ENCODE peak calls at places on chromosomes 11 and 22, in eight cellular contexts. N is posterior vena cava, G is left ventricle myocardium superior, W is NCI-H1092, D is Right ventricle myocardium superior, U is OCI-LY7, V is HuH-7, H is choroid plexus epithelial cell. M is an unnamed sample.

GRCh38 chr11:116835791-116836647 is 1.4 kb downstream of the APOA1 start:
- DNase-seq in N (peak), G (peak), W (peak), D (peak), U (peak), V (peak), H (peak), M (peak)

GRCh38 chr11:114448749-114449484 is 9.7 kb downstream of the REXO2 start:
- DNase-seq in N (no peak), G (no peak), W (no peak), D (no peak), U (no peak), V (no peak), H (no peak), M (no peak)

GRCh38 chr11:69524991-69525411 is 43.5 kb downstream of the LINC01488 start:
- DNase-seq in N (peak), G (no peak), W (no peak), D (no peak), U (no peak), V (no peak), H (no peak), M (no peak)

GRCh38 chr11:15875934-15876333 is 480.4 kb downstream of the SOX6 start:
- DNase-seq in N (no peak), G (no peak), W (no peak), D (no peak), U (no peak), V (no peak), H (no peak), M (no peak)

GRCh38 chr22:46758867-46759290 is 3.6 kb upstream of the TBC1D22A start:
- DNase-seq in N (peak), G (peak), W (no peak), D (no peak), U (peak), V (peak), H (peak), M (no peak)

GRCh38 chr11:4523666-4524065 is 21.3 kb upstream of the OR52M1 start:
- DNase-seq in N (no peak), G (no peak), W (no peak), D (no peak), U (no peak), V (no peak), H (no peak), M (no peak)

GRCh38 chr11:83895516-83895915 is 609.3 kb upstream of the CCDC90B start:
- DNase-seq in N (no peak), G (no peak), W (no peak), D (no peak), U (no peak), V (no peak), H (peak), M (no peak)

GRCh38 chr22:44396727-44397722 is 84.3 kb upstream of the SHISAL1 start:
- DNase-seq in N (peak), G (no peak), W (no peak), D (no peak), U (no peak), V (no peak), H (no peak), M (no peak)

GRCh38 chr11:104365676-104366075 is 201.7 kb upstream of the PDGFD start:
- DNase-seq in N (no peak), G (no peak), W (no peak), D (no peak), U (no peak), V (no peak), H (no peak), M (no peak)

GRCh38 chr11:64449381-64450167 is 90.6 kb downstream of the RPS6KA4 start:
- DNase-seq in N (peak), G (peak), W (peak), D (peak), U (peak), V (peak), H (peak), M (peak)

GRCh38 chr11:47501095-47501494 is 51.8 kb downstream of the CELF1 start:
- DNase-seq in N (no peak), G (no peak), W (no peak), D (no peak), U (no peak), V (no peak), H (no peak), M (no peak)

GRCh38 chr11:121391914-121392313 is 60.2 kb upstream of the SORL1 start:
- DNase-seq in N (peak), G (no peak), W (no peak), D (no peak), U (no peak), V (no peak), H (no peak), M (no peak)

GRCh38 chr11:69201048-69201365 is 45.3 kb downstream of the SMIM38 start:
- DNase-seq in N (peak), G (no peak), W (no peak), D (no peak), U (no peak), V (no peak), H (no peak), M (no peak)

GRCh38 chr22:35593885-35594470 is 23.2 kb downstream of the MB start:
- DNase-seq in N (no peak), G (no peak), W (no peak), D (no peak), U (no peak), V (no peak), H (no peak), M (no peak)

GRCh38 chr11:119518746-119519382 is 95.9 kb upstream of the THY1 start:
- DNase-seq in N (no peak), G (no peak), W (no peak), D (no peak), U (peak), V (peak), H (peak), M (no peak)

GRCh38 chr22:25236417-25236816 is 17.0 kb downstream of the CRYBB2 start:
- DNase-seq in N (no peak), G (no peak), W (no peak), D (no peak), U (no peak), V (no peak), H (no peak), M (no peak)

GRCh38 chr11:8224711-8225110 is 39.0 kb downstream of the LMO1 start:
- DNase-seq in N (no peak), G (no peak), W (no peak), D (no peak), U (no peak), V (no peak), H (no peak), M (no peak)

GRCh38 chr11:19218801-19219460 is 17.1 kb upstream of the CSRP3 start:
- DNase-seq in N (no peak), G (peak), W (peak), D (peak), U (no peak), V (no peak), H (no peak), M (no peak)

GRCh38 chr11:114027396-114027795 is 32.1 kb upstream of the ZBTB16 start:
- DNase-seq in N (peak), G (no peak), W (no peak), D (no peak), U (no peak), V (no peak), H (no peak), M (no peak)

GRCh38 chr11:2825261-2825885 is 60.2 kb downstream of the CDKN1C start:
- DNase-seq in N (peak), G (peak), W (no peak), D (peak), U (no peak), V (no peak), H (peak), M (no peak)

GRCh38 chr11:76048763-76049162 is 157.5 kb downstream of the WNT11 start:
- DNase-seq in N (no peak), G (no peak), W (no peak), D (no peak), U (peak), V (no peak), H (no peak), M (no peak)

GRCh38 chr11:76836613-76837291 is 24.0 kb upstream of the ACER3 start:
- DNase-seq in N (no peak), G (no peak), W (no peak), D (no peak), U (no peak), V (no peak), H (no peak), M (no peak)

GRCh38 chr11:58513747-58514367 is 6.0 kb upstream of the OR5B21 start:
- DNase-seq in N (no peak), G (no peak), W (no peak), D (no peak), U (peak), V (peak), H (peak), M (no peak)

GRCh38 chr11:123594921-123595320 is 59.5 kb downstream of the SCN3B start:
- DNase-seq in N (no peak), G (no peak), W (no peak), D (no peak), U (no peak), V (no peak), H (no peak), M (no peak)

GRCh38 chr11:47271328-47271727 is 1.4 kb downstream of the MADD start:
- DNase-seq in N (peak), G (no peak), W (no peak), D (no peak), U (peak), V (no peak), H (no peak), M (no peak)

GRCh38 chr11:69864930-69865661 is 45.9 kb upstream of the FGF3 start:
- DNase-seq in N (peak), G (no peak), W (no peak), D (no peak), U (no peak), V (no peak), H (no peak), M (no peak)

GRCh38 chr11:22878604-22879003 is 18.3 kb upstream of the CCDC179 start:
- DNase-seq in N (no peak), G (no peak), W (no peak), D (no peak), U (no peak), V (no peak), H (no peak), M (no peak)

GRCh38 chr11:113296016-113296415 is 18.4 kb upstream of the TTC12 start:
- DNase-seq in N (no peak), G (no peak), W (no peak), D (no peak), U (no peak), V (no peak), H (no peak), M (no peak)

GRCh38 chr11:75326439-75326810 is 25.0 kb downstream of the ARRB1 start:
- DNase-seq in N (no peak), G (no peak), W (no peak), D (no peak), U (no peak), V (no peak), H (no peak), M (no peak)

GRCh38 chr11:7551571-7551970 is 37.8 kb downstream of the PPFIBP2 start:
- DNase-seq in N (no peak), G (no peak), W (no peak), D (no peak), U (no peak), V (no peak), H (peak), M (no peak)

GRCh38 chr11:66328307-66329144 is 7.7 kb downstream of the RIN1 start:
- DNase-seq in N (peak), G (peak), W (peak), D (peak), U (peak), V (peak), H (peak), M (peak)

GRCh38 chr11:59281177-59281576 is 68.5 kb upstream of the MPEG1 start:
- DNase-seq in N (no peak), G (no peak), W (no peak), D (no peak), U (no peak), V (no peak), H (no peak), M (no peak)

GRCh38 chr22:49667236-49667635 is 160.4 kb downstream of the BRD1 start:
- DNase-seq in N (peak), G (peak), W (no peak), D (no peak), U (peak), V (no peak), H (no peak), M (no peak)

GRCh38 chr11:122082203-122082602 is 33.8 kb downstream of the BLID start:
- DNase-seq in N (no peak), G (no peak), W (no peak), D (no peak), U (no peak), V (no peak), H (peak), M (no peak)

GRCh38 chr11:78299000-78299712 is 110.4 kb downstream of the USP35 start:
- DNase-seq in N (no peak), G (no peak), W (no peak), D (no peak), U (no peak), V (no peak), H (no peak), M (no peak)